ENCODE peak calls at places on chromosome 9, in five cellular contexts. S is brain microvascular endothelial cell, X is cardiac fibroblast, A is mesenchymal stem cell, J is upper lobe of right lung. Z is an unnamed sample.

GRCh38 chr9:131310833-131311554 is 21.5 kb downstream of the PLPP7 start:
- DNase-seq in A (no peak), J (no peak), S (no peak), X (no peak), Z (no peak)

GRCh38 chr9:79664375-79664825 is 92.6 kb downstream of the TLE4 start:
- DNase-seq in S (no peak), A (peak), X (no peak), J (no peak), Z (no peak)

GRCh38 chr9:123176230-123176629 is 92.2 kb downstream of the STRBP start:
- DNase-seq in S (no peak), A (peak), X (no peak), J (no peak), Z (no peak)

GRCh38 chr9:6575324-6575758 is 70.2 kb downstream of the GLDC start:
- DNase-seq in X (no peak), S (no peak), J (no peak), A (no peak), Z (no peak)

GRCh38 chr9:118330191-118330986 is 626.2 kb downstream of the TLR4 start:
- DNase-seq in A (no peak), X (no peak), S (no peak), J (no peak), Z (no peak)

GRCh38 chr9:109166171-109166770 is 778 bp downstream of the FRRS1L start:
- DNase-seq in X (no peak), J (no peak), S (no peak), A (no peak), Z (no peak)

GRCh38 chr9:104269374-104269773 is 175.3 kb downstream of the SMC2 start:
- DNase-seq in J (no peak), A (no peak), S (no peak), X (no peak), Z (no peak)

GRCh38 chr9:129929467-129930125 is 94.3 kb downstream of the USP20 start:
- DNase-seq in X (no peak), A (no peak), S (no peak), J (no peak), Z (no peak)

GRCh38 chr9:123335227-123335985 is 20.6 kb upstream of the CRB2 start:
- DNase-seq in A (peak), J (peak), S (peak), X (peak), Z (peak)

GRCh38 chr9:132717326-132717945 is 47.2 kb downstream of the GTF3C4 start:
- DNase-seq in X (no peak), S (no peak), J (peak), A (no peak), Z (no peak)

GRCh38 chr9:133856798-133857197 is 118.6 kb upstream of the SARDH start:
- DNase-seq in X (no peak), A (no peak), J (no peak), S (no peak), Z (no peak)

GRCh38 chr9:108708448-108708847 is 147.3 kb downstream of the ACTL7B start:
- DNase-seq in A (no peak), S (no peak), X (no peak), J (no peak), Z (no peak)

GRCh38 chr9:8558176-8558575 is 758.6 kb upstream of the DMAC1 start:
- DNase-seq in S (peak), X (peak), J (no peak), A (peak), Z (peak)

GRCh38 chr9:4689013-4689412 is 9.6 kb downstream of the CDC37L1 start:
- DNase-seq in X (no peak), A (no peak), J (no peak), S (no peak), Z (peak)

GRCh38 chr9:97696025-97696822 is 916 bp downstream of the XPA start:
- DNase-seq in A (no peak), X (peak), J (no peak), S (no peak), Z (peak)

GRCh38 chr9:132794730-132795380 is 83.2 kb downstream of the AK8 start:
- DNase-seq in J (no peak), X (no peak), A (no peak), S (no peak), Z (no peak)

GRCh38 chr9:82124090-82124489 is 135.5 kb downstream of the SPATA31D1 start:
- DNase-seq in X (peak), S (peak), A (peak), J (no peak), Z (peak)

GRCh38 chr9:37248651-37249163 is 128.3 kb downstream of the ZCCHC7 start:
- DNase-seq in S (no peak), J (no peak), X (no peak), A (no peak), Z (no peak)

GRCh38 chr9:93130861-93131481 is 3.1 kb downstream of the NINJ1 start:
- DNase-seq in S (no peak), X (no peak), A (peak), J (no peak), Z (no peak)

GRCh38 chr9:134671341-134672113 is 29.9 kb downstream of the COL5A1 start:
- DNase-seq in S (peak), J (peak), X (no peak), A (no peak), Z (peak)

GRCh38 chr9:29100762-29101161 is 1527.5 kb upstream of the C9orf72 start:
- DNase-seq in J (no peak), S (no peak), A (no peak), X (no peak), Z (no peak)

GRCh38 chr9:81824802-81825770 is 103.1 kb upstream of the SPATA31D4 start:
- DNase-seq in J (no peak), A (no peak), S (no peak), X (no peak), Z (peak)

GRCh38 chr9:109941771-109942170 is 161.8 kb downstream of the PALM2AKAP2 start:
- DNase-seq in X (no peak), J (no peak), S (no peak), A (no peak), Z (no peak)

GRCh38 chr9:114429488-114429887 is 41.7 kb upstream of the AKNA start:
- DNase-seq in A (no peak), S (no peak), X (no peak), J (no peak), Z (no peak)

GRCh38 chr9:7105095-7105494 is 347.3 kb downstream of the KDM4C start:
- DNase-seq in J (no peak), X (no peak), S (no peak), A (no peak), Z (no peak)

GRCh38 chr9:74979844-74980243 is 27.1 kb upstream of the C9orf40 start:
- DNase-seq in A (no peak), S (no peak), X (no peak), J (no peak), Z (no peak)

GRCh38 chr9:38125889-38126288 is 56.9 kb upstream of the SHB start:
- DNase-seq in X (no peak), J (no peak), A (no peak), S (no peak), Z (no peak)

GRCh38 chr9:128253140-128253990 is 22.4 kb downstream of the GOLGA2 start:
- DNase-seq in J (no peak), S (no peak), A (no peak), X (no peak), Z (no peak)
- H3K4me3 ChIP-seq in J (no peak), S (no peak), A (no peak), X (no peak), Z (no peak)

GRCh38 chr9:101738566-101739183 is at the start of gene GRIN3A:
- DNase-seq in J (peak), S (no peak), A (no peak), X (no peak), Z (no peak)
- H3K4me3 ChIP-seq in J (peak), S (peak), A (no peak), X (no peak), Z (no peak)

GRCh38 chr9:94212531-94212930 is 46.6 kb upstream of the ZNF169 start:
- DNase-seq in A (no peak), S (no peak), X (no peak), J (no peak), Z (no peak)
- H3K4me3 ChIP-seq in A (no peak), S (no peak), X (no peak), J (no peak), Z (no peak)

GRCh38 chr9:73155968-73156592 is 4.4 kb downstream of the ANXA1 start:
- DNase-seq in A (no peak), J (no peak), X (no peak), S (no peak), Z (no peak)
- H3K4me3 ChIP-seq in A (no peak), J (peak), X (no peak), S (no peak), Z (no peak)

GRCh38 chr9:14310247-14310646 is 3.7 kb downstream of the NFIB start:
- DNase-seq in X (no peak), A (no peak), S (no peak), J (no peak), Z (no peak)
- H3K4me3 ChIP-seq in X (peak), A (no peak), S (no peak), J (peak), Z (no peak)

DNA sequence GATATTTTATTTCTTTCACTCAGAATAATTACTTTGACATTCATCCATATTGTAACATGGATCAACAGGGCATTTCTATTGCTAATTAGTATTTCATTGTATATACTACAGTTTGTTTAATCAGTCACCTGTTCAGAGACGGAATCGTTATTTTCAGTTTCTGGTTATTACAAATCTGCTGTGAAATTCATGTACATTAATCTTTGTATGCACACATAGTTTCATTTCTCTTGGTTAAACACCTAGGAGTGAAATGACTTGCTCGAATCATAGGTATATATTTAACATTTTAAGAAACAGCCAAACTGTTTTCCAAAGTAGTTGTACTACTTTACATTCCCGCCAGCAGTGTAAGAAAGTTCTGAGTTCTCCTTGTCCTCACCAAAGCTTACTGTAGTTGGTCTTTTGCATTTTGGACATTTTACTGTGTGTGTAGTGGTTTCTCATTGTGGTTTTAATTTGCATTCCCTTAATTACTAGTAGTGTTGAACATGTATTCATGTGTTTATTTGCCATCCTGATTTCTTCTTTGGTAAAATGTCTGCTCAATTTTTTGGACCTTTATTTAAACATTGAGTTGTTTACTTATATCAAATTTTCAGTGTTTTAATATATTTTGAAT is 198.2 kb downstream of the SAXO1 start:
- DNase-seq in A (no peak), S (no peak), X (no peak), J (no peak), Z (no peak)
- H3K4me3 ChIP-seq in A (no peak), S (no peak), X (no peak), J (no peak), Z (no peak)